ENCODE peak calls at places on chromosomes 2 and 18, in four cellular contexts. R, Z, U and Y are unnamed samples.
A peak's percentile ranks its signal among the peaks of the same experiment; 100 is the strongest.

GRCh38 chr18:77870238-77870637 is 620.6 kb downstream of the GALR1 start:
- DNase-seq in R (no peak), Z (peak; percentile 12), U (no peak), Y (no peak)

GRCh38 chr2:112646791-112647720 is 1.3 kb downstream of the SLC20A1 start:
- DNase-seq in R (no peak), Z (no peak), U (no peak), Y (no peak)

GRCh38 chr2:79512442-79513401 is at the start of gene CTNNA2:
- DNase-seq in R (no peak), Z (peak; percentile 69), U (no peak), Y (no peak)

GRCh38 chr2:11757101-11757500 is 10.7 kb downstream of the LPIN1 start:
- DNase-seq in R (no peak), Z (no peak), U (no peak), Y (no peak)

GRCh38 chr2:208192611-208193248 is 2.9 kb upstream of the C2orf80 start:
- DNase-seq in R (peak; percentile 5), Z (no peak), U (no peak), Y (peak; percentile 41)

GRCh38 chr2:229407170-229407569 is 136.1 kb upstream of the PID1 start:
- DNase-seq in R (peak; percentile 61), Z (peak; percentile 92), U (peak; percentile 74), Y (peak; percentile 99)

GRCh38 chr2:69545477-69545932 is 98.0 kb downstream of the AAK1 start:
- DNase-seq in R (no peak), Z (no peak), U (no peak), Y (no peak)

GRCh38 chr2:74939919-74940812 is 18.3 kb upstream of the POLE4 start:
- DNase-seq in R (no peak), Z (no peak), U (no peak), Y (no peak)

GRCh38 chr18:60053747-60054304 is 154.0 kb downstream of the PMAIP1 start:
- DNase-seq in R (peak; percentile 98), Z (peak; percentile 62), U (peak; percentile 98), Y (peak; percentile 100)

GRCh38 chr2:156399224-156399949 is 36.8 kb upstream of the GPD2 start:
- DNase-seq in R (no peak), Z (peak; percentile 8), U (peak; percentile 62), Y (peak; percentile 77)

GRCh38 chr18:48229445-48230052 is 179.6 kb downstream of the ZBTB7C start:
- DNase-seq in R (no peak), Z (peak; percentile 50), U (no peak), Y (no peak)

GRCh38 chr18:31657823-31658669 is 26.3 kb downstream of the B4GALT6 start:
- DNase-seq in R (no peak), Z (no peak), U (no peak), Y (no peak)

GRCh38 chr2:215619022-215619958 is 183.4 kb upstream of the FN1 start:
- DNase-seq in R (peak; percentile 51), Z (peak; percentile 38), U (peak; percentile 67), Y (no peak)

GRCh38 chr2:7758065-7758759 is 841.0 kb downstream of the RNF144A start:
- DNase-seq in R (no peak), Z (no peak), U (no peak), Y (no peak)

GRCh38 chr18:23134780-23135678 is at the start of gene CABLES1:
- DNase-seq in R (no peak), Z (peak; percentile 63), U (peak; percentile 59), Y (no peak)

GRCh38 chr2:182064024-182064880 is 78.6 kb downstream of the PPP1R1C start:
- DNase-seq in R (no peak), Z (no peak), U (peak; percentile 27), Y (no peak)

GRCh38 chr2:119943058-119943457 is 69.8 kb upstream of the EPB41L5 start:
- DNase-seq in R (no peak), Z (no peak), U (no peak), Y (no peak)

GRCh38 chr2:184498936-184499335 is 99.4 kb upstream of the ZNF804A start:
- DNase-seq in R (no peak), Z (no peak), U (no peak), Y (no peak)

GRCh38 chr2:46535360-46535759 is 56.0 kb downstream of the TMEM247 start:
- DNase-seq in R (no peak), Z (no peak), U (no peak), Y (no peak)

GRCh38 chr2:158174956-158175355 is 73.3 kb downstream of the UPP2 start:
- DNase-seq in R (no peak), Z (no peak), U (no peak), Y (no peak)

GRCh38 chr2:235850771-235851551 is 317.2 kb downstream of the GBX2 start:
- DNase-seq in R (no peak), Z (no peak), U (peak; percentile 5), Y (no peak)
- H3K27me3 ChIP-seq in R (no peaks in the 10 kb centered on the region), Z (no peaks in the 10 kb centered on the region), U (no peaks in the 10 kb centered on the region), Y (no peaks in the 10 kb centered on the region)

GRCh38 chr2:94870392-94871225 is 621 bp upstream of the TEKT4 start:
- DNase-seq in R (no peak), Z (no peak), U (no peak), Y (no peak)
- TF ChIP-seq CTCF in R (peak; percentile 72), Z (no peak), U (peak; percentile 31), Y (peak; percentile 22)

GRCh38 chr2:65313954-65314256 is 86.3 kb downstream of the ACTR2 start:
- DNase-seq in R (no peak), Z (no peak), U (no peak), Y (no peak)
- H3K36me3 ChIP-seq in R (peaks cover 3% of the 10 kb centered on the region), Z (peaks cover 33% of the 10 kb centered on the region), U (peaks cover 35% of the 10 kb centered on the region), Y (peaks cover 5% of the 10 kb centered on the region)

DNA sequence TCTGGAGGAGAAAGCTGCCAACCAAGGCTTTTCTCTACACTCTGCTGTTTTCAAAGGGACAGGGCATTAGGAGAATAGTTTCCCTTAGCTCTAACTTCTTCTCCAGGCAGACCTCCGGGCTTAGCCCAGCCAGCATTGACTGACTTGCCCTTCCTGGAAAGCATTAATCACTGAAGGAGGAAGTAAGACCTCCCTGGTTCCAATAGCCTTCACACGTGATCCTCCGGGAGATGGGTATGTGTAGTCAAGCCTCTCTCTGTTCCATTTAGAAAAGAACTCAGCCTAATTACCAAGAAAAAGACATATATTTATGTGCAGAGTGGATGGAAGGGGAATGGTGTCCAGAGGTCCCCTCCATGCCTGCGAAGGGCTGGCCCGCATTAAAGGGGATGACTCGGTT is 686.2 kb downstream of the NRXN1 start:
- DNase-seq in R (no peak), Z (no peak), U (no peak), Y (no peak)
- H3K27me3 ChIP-seq in R (peaks cover 30% of the 10 kb centered on the region), Z (peaks cover 14% of the 10 kb centered on the region), U (no peaks in the 10 kb centered on the region), Y (peaks cover 17% of the 10 kb centered on the region)

DNA sequence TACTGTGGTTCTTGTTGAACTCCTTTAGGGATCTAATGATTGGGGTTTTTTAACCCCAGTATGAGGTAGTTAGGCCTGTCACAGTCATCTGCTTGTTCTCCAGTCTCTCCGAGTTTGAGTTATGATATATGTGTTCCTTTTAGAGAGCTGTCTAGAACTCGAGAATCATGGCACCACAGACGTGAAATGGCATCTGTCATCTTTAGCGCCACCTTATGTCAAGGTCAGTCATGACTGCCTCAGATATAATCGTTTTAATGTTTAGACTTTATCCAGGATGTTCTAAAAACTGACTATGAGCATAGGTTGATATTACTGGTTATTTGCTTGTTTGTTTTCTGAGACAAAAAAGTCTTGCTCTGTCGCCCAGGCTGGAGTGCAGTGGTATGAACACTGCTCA is 112.2 kb downstream of the CEP192 start:
- DNase-seq in R (no peak), Z (no peak), U (no peak), Y (no peak)
- TF ChIP-seq CTCF in R (peak; percentile 10), Z (no peak), U (peak; percentile 18), Y (peak; percentile 6)

GRCh38 chr18:79717555-79718074 is 38.0 kb downstream of the CTDP1 start:
- DNase-seq in R (no peak), Z (no peak), U (no peak), Y (no peak)
- H3K36me3 ChIP-seq in R (peaks cover 2% of the 10 kb centered on the region), Z (peaks cover 39% of the 10 kb centered on the region), U (peaks cover 61% of the 10 kb centered on the region), Y (peaks cover 24% of the 10 kb centered on the region)